ENCODE peak calls at places on chromosomes 11 and 22, in six cellular contexts. One of them, this sample, is unnamed.

GRCh38 chr11:111344032-111344431 is 35.0 kb downstream of the POU2AF1 start:
- DNase-seq in esophagus squamous epithelium: no peak
- DNase-seq in tibial nerve: peak; percentile 50
- DNase-seq in suprapubic skin: peak; percentile 86
- DNase-seq in gastrocnemius medialis: peak; percentile 71
- DNase-seq in body of pancreas: peak; percentile 47
- DNase-seq in this sample: peak; percentile 81

GRCh38 chr11:67311556-67312082 is 8.3 kb downstream of the SSH3 start:
- DNase-seq in gastrocnemius medialis: no peak
- DNase-seq in suprapubic skin: peak; percentile 76
- DNase-seq in tibial nerve: no peak
- DNase-seq in body of pancreas: no peak
- DNase-seq in esophagus squamous epithelium: no peak
- DNase-seq in this sample: peak; percentile 11

GRCh38 chr11:65014146-65014960 is at the start of gene ARL2:
- DNase-seq in tibial nerve: no peak
- DNase-seq in suprapubic skin: peak; percentile 87
- DNase-seq in body of pancreas: peak; percentile 34
- DNase-seq in gastrocnemius medialis: peak; percentile 42
- DNase-seq in esophagus squamous epithelium: peak; percentile 41
- DNase-seq in this sample: peak; percentile 51

GRCh38 chr11:59555601-59556114 is 44.3 kb downstream of the OR4D9 start:
- DNase-seq in suprapubic skin: no peak
- DNase-seq in tibial nerve: no peak
- DNase-seq in body of pancreas: no peak
- DNase-seq in esophagus squamous epithelium: no peak
- DNase-seq in gastrocnemius medialis: no peak
- DNase-seq in this sample: no peak

GRCh38 chr11:2267306-2267861 is 3.0 kb downstream of the ASCL2 start:
- DNase-seq in body of pancreas: no peak
- DNase-seq in esophagus squamous epithelium: no peak
- DNase-seq in gastrocnemius medialis: no peak
- DNase-seq in tibial nerve: no peak
- DNase-seq in suprapubic skin: no peak
- DNase-seq in this sample: peak; percentile 4

GRCh38 chr22:41561335-41561734 is 525 bp downstream of the CSDC2 start:
- DNase-seq in esophagus squamous epithelium: no peak
- DNase-seq in tibial nerve: no peak
- DNase-seq in body of pancreas: peak; percentile 29
- DNase-seq in gastrocnemius medialis: no peak
- DNase-seq in suprapubic skin: no peak
- DNase-seq in this sample: peak; percentile 42

GRCh38 chr11:3000032-3000961 is 8.2 kb upstream of the NAP1L4 start:
- DNase-seq in body of pancreas: peak; percentile 90
- DNase-seq in tibial nerve: no peak
- DNase-seq in gastrocnemius medialis: peak; percentile 30
- DNase-seq in esophagus squamous epithelium: no peak
- DNase-seq in suprapubic skin: peak; percentile 81
- DNase-seq in this sample: peak; percentile 91

GRCh38 chr11:96045622-96046456 is 121.9 kb upstream of the MTMR2 start:
- DNase-seq in suprapubic skin: no peak
- DNase-seq in body of pancreas: peak; percentile 62
- DNase-seq in esophagus squamous epithelium: no peak
- DNase-seq in gastrocnemius medialis: peak; percentile 13
- DNase-seq in tibial nerve: peak; percentile 15
- DNase-seq in this sample: peak; percentile 46

GRCh38 chr22:38755155-38755910 is 465 bp downstream of the SUN2 start:
- DNase-seq in body of pancreas: peak; percentile 97
- DNase-seq in esophagus squamous epithelium: peak; percentile 37
- DNase-seq in tibial nerve: peak; percentile 95
- DNase-seq in gastrocnemius medialis: peak; percentile 97
- DNase-seq in suprapubic skin: peak; percentile 97
- DNase-seq in this sample: peak; percentile 90

DNA sequence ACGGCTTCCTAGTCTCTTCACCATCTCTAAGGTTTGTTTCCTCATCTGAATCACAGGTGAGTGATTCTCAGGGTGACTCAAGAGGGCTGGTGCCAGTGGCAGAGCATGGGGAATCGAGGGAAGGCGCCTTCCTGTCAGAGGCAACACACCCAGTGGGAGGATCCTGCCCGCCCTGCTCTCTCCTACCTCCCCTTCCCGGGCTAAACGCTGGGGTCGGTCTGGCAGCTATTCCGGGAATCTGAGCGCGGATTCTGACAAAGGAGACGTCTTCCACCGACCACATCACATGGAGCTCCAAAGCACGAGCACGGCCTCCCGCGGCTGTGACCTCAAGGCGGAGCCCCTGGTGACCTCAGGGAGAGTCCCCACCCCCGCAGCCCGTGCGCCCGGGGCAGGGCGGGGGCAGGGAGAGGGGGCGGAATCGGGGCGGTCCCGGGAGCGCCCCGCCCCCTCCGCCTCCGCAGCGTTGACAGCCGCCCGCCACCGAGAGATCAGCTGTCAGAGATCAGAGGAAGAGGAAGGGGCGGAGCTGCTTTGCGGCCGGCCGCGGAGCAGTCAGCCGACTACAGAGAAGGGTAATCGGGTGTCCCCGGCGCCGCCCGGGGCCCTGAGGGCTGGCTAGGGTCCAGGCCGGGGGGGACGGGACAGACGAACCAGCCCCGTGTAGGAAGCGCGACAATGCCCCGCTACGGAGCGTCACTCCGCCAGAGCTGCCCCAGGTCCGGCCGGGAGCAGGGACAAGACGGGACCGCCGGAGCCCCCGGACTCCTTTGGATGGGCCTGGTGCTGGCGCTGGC is at the start of gene SMPD1:
- DNase-seq in tibial nerve: peak; percentile 85
- DNase-seq in body of pancreas: peak; percentile 96
- DNase-seq in esophagus squamous epithelium: peak; percentile 76
- DNase-seq in gastrocnemius medialis: peak; percentile 95
- DNase-seq in suprapubic skin: peak; percentile 96
- DNase-seq in this sample: peak; percentile 93
- TF ChIP-seq POLR2A in tibial nerve: peak; percentile 9
- TF ChIP-seq POLR2A in body of pancreas: peak; percentile 88
- TF ChIP-seq POLR2A in esophagus squamous epithelium: peak; percentile 69
- TF ChIP-seq POLR2A in gastrocnemius medialis: peak; percentile 89
- TF ChIP-seq POLR2A in suprapubic skin: peak; percentile 63
- TF ChIP-seq POLR2A in this sample: no peak

GRCh38 chr11:14339356-14339755 is 19.6 kb downstream of the RRAS2 start:
- DNase-seq in suprapubic skin: no peak
- DNase-seq in gastrocnemius medialis: no peak
- DNase-seq in tibial nerve: no peak
- DNase-seq in esophagus squamous epithelium: no peak
- DNase-seq in body of pancreas: no peak
- DNase-seq in this sample: no peak

GRCh38 chr11:14340721-14341120 is 18.3 kb downstream of the RRAS2 start:
- DNase-seq in body of pancreas: no peak
- DNase-seq in esophagus squamous epithelium: no peak
- DNase-seq in gastrocnemius medialis: no peak
- DNase-seq in tibial nerve: no peak
- DNase-seq in suprapubic skin: no peak
- DNase-seq in this sample: no peak

GRCh38 chr11:14345668-14346067 is 13.3 kb downstream of the RRAS2 start:
- DNase-seq in gastrocnemius medialis: no peak
- DNase-seq in esophagus squamous epithelium: no peak
- DNase-seq in body of pancreas: no peak
- DNase-seq in suprapubic skin: no peak
- DNase-seq in tibial nerve: no peak
- DNase-seq in this sample: no peak

GRCh38 chr11:14342906-14343305 is 16.1 kb downstream of the RRAS2 start:
- DNase-seq in body of pancreas: no peak
- DNase-seq in gastrocnemius medialis: no peak
- DNase-seq in tibial nerve: no peak
- DNase-seq in esophagus squamous epithelium: no peak
- DNase-seq in suprapubic skin: no peak
- DNase-seq in this sample: no peak

DNA sequence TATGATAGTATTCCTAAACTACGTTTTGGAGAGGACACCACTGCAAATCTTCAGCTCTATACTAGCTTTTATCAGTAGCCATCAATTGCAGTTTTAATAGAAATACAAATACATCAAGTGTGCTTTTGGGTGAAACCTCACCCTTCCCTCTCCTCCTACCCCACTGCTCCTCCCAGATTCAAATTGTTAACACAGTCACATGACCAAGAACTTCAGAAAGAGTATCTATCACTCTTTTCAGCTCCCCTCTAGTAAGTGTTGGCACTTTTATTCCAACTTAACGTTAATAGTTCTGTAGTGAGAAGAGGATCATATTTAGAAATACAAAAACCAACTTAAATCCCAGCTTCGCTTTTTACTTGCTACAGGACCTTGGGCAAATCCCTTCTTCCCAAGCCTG is 17.0 kb downstream of the RRAS2 start:
- DNase-seq in tibial nerve: no peak
- DNase-seq in gastrocnemius medialis: no peak
- DNase-seq in esophagus squamous epithelium: no peak
- DNase-seq in suprapubic skin: no peak
- DNase-seq in body of pancreas: no peak
- DNase-seq in this sample: no peak
- H3K27ac ChIP-seq in tibial nerve: no peak overlapping the region
- H3K27ac ChIP-seq in gastrocnemius medialis: no peak overlapping the region
- H3K27ac ChIP-seq in esophagus squamous epithelium: no peak overlapping the region
- H3K27ac ChIP-seq in suprapubic skin: no peak overlapping the region
- H3K27ac ChIP-seq in body of pancreas: no peak overlapping the region
- H3K27ac ChIP-seq in this sample: no peak overlapping the region

GRCh38 chr22:19478466-19479357 is at the start of gene UFD1:
- DNase-seq in body of pancreas: peak; percentile 92
- DNase-seq in gastrocnemius medialis: peak; percentile 95
- DNase-seq in tibial nerve: peak; percentile 40
- DNase-seq in esophagus squamous epithelium: no peak
- DNase-seq in suprapubic skin: peak; percentile 86
- DNase-seq in this sample: peak; percentile 83
- TF ChIP-seq POLR2A in body of pancreas: peak; percentile 50
- TF ChIP-seq POLR2A in gastrocnemius medialis: peak; percentile 84
- TF ChIP-seq POLR2A in tibial nerve: no peak
- TF ChIP-seq POLR2A in esophagus squamous epithelium: peak; percentile 53
- TF ChIP-seq POLR2A in suprapubic skin: no peak
- TF ChIP-seq POLR2A in this sample: no peak

GRCh38 chr22:45740236-45740635 is 68.6 kb downstream of the ATXN10 start:
- DNase-seq in tibial nerve: no peak
- DNase-seq in body of pancreas: no peak
- DNase-seq in esophagus squamous epithelium: no peak
- DNase-seq in suprapubic skin: no peak
- DNase-seq in gastrocnemius medialis: no peak
- DNase-seq in this sample: no peak
- H3K27ac ChIP-seq in tibial nerve: no peak overlapping the region
- H3K27ac ChIP-seq in body of pancreas: no peak overlapping the region
- H3K27ac ChIP-seq in esophagus squamous epithelium: no peak overlapping the region
- H3K27ac ChIP-seq in suprapubic skin: no peak overlapping the region
- H3K27ac ChIP-seq in gastrocnemius medialis: no peak overlapping the region
- H3K27ac ChIP-seq in this sample: no peak overlapping the region